ENCODE peak calls at places on chromosome 1, in eight cellular contexts. V is neural crest cell, E is pancreas, M is activated B cell treated with CpG ODN at 0.5 μM for 24 hours, Y is uterus, F is nephron progenitor cell, H is GM20000, S is left ventricle myocardium inferior. G is an unnamed sample.

GRCh38 chr1:184910596-184910995 is 63.7 kb downstream of the NIBAN1 start:
- DNase-seq in V (no peak), E (peak), M (no peak), Y (peak), F (no peak), H (no peak), S (peak), G (no peak)

GRCh38 chr1:43766086-43766784 is 58.9 kb downstream of the ST3GAL3 start:
- DNase-seq in V (peak), E (no peak), M (no peak), Y (no peak), F (peak), H (no peak), S (no peak), G (no peak)

GRCh38 chr1:94823116-94823515 is 3.0 kb downstream of the SLC44A3 start:
- DNase-seq in V (no peak), E (no peak), M (no peak), Y (no peak), F (no peak), H (no peak), S (no peak), G (no peak)

GRCh38 chr1:15213333-15213732 is 33.7 kb upstream of the FHAD1 start:
- DNase-seq in V (no peak), E (no peak), M (no peak), Y (peak), F (no peak), H (no peak), S (no peak), G (no peak)

GRCh38 chr1:217188280-217189235 is 442.3 kb downstream of the GPATCH2 start:
- DNase-seq in V (no peak), E (no peak), M (no peak), Y (no peak), F (no peak), H (no peak), S (no peak), G (no peak)

GRCh38 chr1:62247391-62248168 is 52.9 kb downstream of the L1TD1 start:
- DNase-seq in V (no peak), E (no peak), M (no peak), Y (no peak), F (no peak), H (no peak), S (no peak), G (peak)

GRCh38 chr1:246765521-246765920 is 41.3 kb downstream of the SCCPDH start:
- DNase-seq in V (no peak), E (no peak), M (no peak), Y (no peak), F (no peak), H (no peak), S (no peak), G (no peak)

GRCh38 chr1:178060789-178061556 is 32.9 kb upstream of the RASAL2 start:
- DNase-seq in V (no peak), E (peak), M (no peak), Y (peak), F (no peak), H (no peak), S (no peak), G (no peak)

GRCh38 chr1:63157085-63157484 is 165.3 kb upstream of the FOXD3 start:
- DNase-seq in V (no peak), E (no peak), M (no peak), Y (no peak), F (no peak), H (no peak), S (no peak), G (no peak)

GRCh38 chr1:15261155-15262002 is 14.4 kb downstream of the FHAD1 start:
- DNase-seq in V (no peak), E (no peak), M (no peak), Y (no peak), F (no peak), H (no peak), S (peak), G (no peak)

GRCh38 chr1:6956488-6957159 is 171.4 kb downstream of the CAMTA1 start:
- DNase-seq in V (no peak), E (no peak), M (no peak), Y (no peak), F (no peak), H (no peak), S (no peak), G (no peak)

GRCh38 chr1:204344665-204345064 is 15.1 kb downstream of the PLEKHA6 start:
- DNase-seq in V (no peak), E (no peak), M (no peak), Y (no peak), F (no peak), H (no peak), S (no peak), G (no peak)

GRCh38 chr1:204343850-204344249 is 15.9 kb downstream of the PLEKHA6 start:
- DNase-seq in V (no peak), E (no peak), M (no peak), Y (no peak), F (no peak), H (no peak), S (no peak), G (no peak)

GRCh38 chr1:204348197-204348596 is 11.5 kb downstream of the PLEKHA6 start:
- DNase-seq in V (no peak), E (no peak), M (no peak), Y (no peak), F (no peak), H (no peak), S (no peak), G (no peak)

GRCh38 chr1:204345425-204345824 is 14.3 kb downstream of the PLEKHA6 start:
- DNase-seq in V (no peak), E (no peak), M (no peak), Y (no peak), F (no peak), H (no peak), S (no peak), G (no peak)

GRCh38 chr1:204345941-204346678 is 13.6 kb downstream of the PLEKHA6 start:
- DNase-seq in V (no peak), E (no peak), M (no peak), Y (no peak), F (no peak), H (no peak), S (no peak), G (no peak)
- TF ChIP-seq CTCF in V (no peak), E (no peak), M (no peak), Y (no peak), F (no peak), H (no peak), S (no peak), G (no peak)

GRCh38 chr1:156624814-156625435 is 5.7 kb downstream of the HAPLN2 start:
- DNase-seq in V (no peak), E (no peak), M (peak), Y (no peak), F (peak), H (no peak), S (no peak), G (no peak)

GRCh38 chr1:156627313-156627880 is 8.2 kb downstream of the HAPLN2 start:
- DNase-seq in V (peak), E (peak), M (no peak), Y (no peak), F (peak), H (peak), S (no peak), G (peak)

GRCh38 chr1:156625436-156626078 is 6.3 kb downstream of the HAPLN2 start:
- DNase-seq in V (peak), E (peak), M (peak), Y (peak), F (peak), H (peak), S (peak), G (peak)

GRCh38 chr1:156623946-156624813 is 5.0 kb downstream of the HAPLN2 start:
- DNase-seq in V (peak), E (no peak), M (peak), Y (peak), F (peak), H (peak), S (peak), G (peak)

DNA sequence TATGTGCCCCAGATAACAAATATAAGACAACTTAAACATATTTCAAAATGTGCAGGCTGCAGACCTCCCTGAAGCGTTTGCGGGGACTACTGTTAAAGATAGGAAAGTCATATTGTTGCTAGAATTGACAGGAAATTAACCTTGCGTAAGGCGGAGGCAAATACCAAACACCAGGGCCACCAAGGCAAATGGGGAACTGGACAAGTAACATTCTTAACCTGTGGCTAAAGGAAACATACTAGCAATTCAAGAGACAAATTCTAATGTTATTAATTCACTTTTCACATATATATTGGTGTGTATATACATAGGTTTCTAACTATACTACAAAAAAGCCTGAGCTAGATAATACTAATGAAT is 6.8 kb downstream of the HAPLN2 start:
- DNase-seq in V (no peak), E (no peak), M (no peak), Y (no peak), F (no peak), H (no peak), S (no peak), G (no peak)
- TF ChIP-seq CTCF in V (peak), E (peak), M (no peak), Y (no peak), F (peak), H (no peak), S (no peak), G (peak)

GRCh38 chr1:166701603-166702090 is 137.6 kb upstream of the POGK start:
- DNase-seq in V (no peak), E (no peak), M (no peak), Y (no peak), F (no peak), H (no peak), S (no peak), G (no peak)

GRCh38 chr1:166700696-166701095 is 138.6 kb upstream of the POGK start:
- DNase-seq in V (no peak), E (no peak), M (no peak), Y (no peak), F (no peak), H (no peak), S (no peak), G (no peak)

GRCh38 chr1:166705376-166706289 is 133.6 kb upstream of the POGK start:
- DNase-seq in V (no peak), E (no peak), M (no peak), Y (no peak), F (no peak), H (no peak), S (no peak), G (no peak)

GRCh38 chr1:166703141-166703540 is 136.1 kb upstream of the POGK start:
- DNase-seq in V (no peak), E (no peak), M (no peak), Y (no peak), F (no peak), H (no peak), S (no peak), G (no peak)

DNA sequence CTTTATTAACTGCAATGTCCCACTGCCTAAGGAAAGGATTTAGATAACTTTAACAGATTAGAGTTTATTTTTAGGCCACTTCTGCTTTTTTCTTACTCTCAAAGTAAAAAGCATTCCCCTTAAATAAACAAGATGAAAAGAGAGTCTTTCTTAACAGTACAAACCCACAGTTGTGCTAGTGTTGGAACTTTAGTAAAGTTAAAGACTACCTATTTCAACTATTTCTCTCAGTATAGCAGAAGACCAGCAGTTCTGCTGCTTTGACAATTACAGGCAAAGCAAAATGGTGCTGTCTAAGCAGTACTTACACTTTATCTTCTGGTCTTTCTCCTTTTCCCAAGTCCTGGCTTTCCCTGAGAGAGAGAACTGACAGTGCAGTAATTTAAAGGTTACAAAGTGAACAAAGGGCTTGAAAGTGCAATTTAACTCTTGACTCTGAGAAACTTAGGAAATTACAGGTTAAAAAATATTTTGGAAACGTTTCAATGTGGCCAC is 135.5 kb upstream of the POGK start:
- DNase-seq in V (no peak), E (no peak), M (no peak), Y (no peak), F (no peak), H (no peak), S (no peak), G (no peak)
- TF ChIP-seq CTCF in V (no peak), E (no peak), M (no peak), Y (no peak), F (no peak), H (no peak), S (no peak), G (no peak)

GRCh38 chr1:101238681-101239094 is 1.9 kb downstream of the S1PR1 start:
- DNase-seq in V (peak), E (peak), M (peak), Y (peak), F (peak), H (peak), S (peak), G (peak)

GRCh38 chr1:101236546-101237228 is at the start of gene S1PR1:
- DNase-seq in V (peak), E (no peak), M (peak), Y (peak), F (peak), H (peak), S (peak), G (peak)

GRCh38 chr1:101235696-101236545 is 898 bp upstream of the S1PR1 start:
- DNase-seq in V (peak), E (no peak), M (peak), Y (peak), F (peak), H (peak), S (peak), G (peak)

GRCh38 chr1:101238041-101238515 is 1.3 kb downstream of the S1PR1 start:
- DNase-seq in V (no peak), E (no peak), M (no peak), Y (no peak), F (peak), H (peak), S (no peak), G (no peak)

GRCh38 chr1:101237229-101237837 is 514 bp downstream of the S1PR1 start:
- DNase-seq in V (no peak), E (no peak), M (no peak), Y (peak), F (peak), H (peak), S (no peak), G (no peak)
- TF ChIP-seq CTCF in V (no peak), E (no peak), M (no peak), Y (no peak), F (no peak), H (no peak), S (no peak), G (no peak)

DNA sequence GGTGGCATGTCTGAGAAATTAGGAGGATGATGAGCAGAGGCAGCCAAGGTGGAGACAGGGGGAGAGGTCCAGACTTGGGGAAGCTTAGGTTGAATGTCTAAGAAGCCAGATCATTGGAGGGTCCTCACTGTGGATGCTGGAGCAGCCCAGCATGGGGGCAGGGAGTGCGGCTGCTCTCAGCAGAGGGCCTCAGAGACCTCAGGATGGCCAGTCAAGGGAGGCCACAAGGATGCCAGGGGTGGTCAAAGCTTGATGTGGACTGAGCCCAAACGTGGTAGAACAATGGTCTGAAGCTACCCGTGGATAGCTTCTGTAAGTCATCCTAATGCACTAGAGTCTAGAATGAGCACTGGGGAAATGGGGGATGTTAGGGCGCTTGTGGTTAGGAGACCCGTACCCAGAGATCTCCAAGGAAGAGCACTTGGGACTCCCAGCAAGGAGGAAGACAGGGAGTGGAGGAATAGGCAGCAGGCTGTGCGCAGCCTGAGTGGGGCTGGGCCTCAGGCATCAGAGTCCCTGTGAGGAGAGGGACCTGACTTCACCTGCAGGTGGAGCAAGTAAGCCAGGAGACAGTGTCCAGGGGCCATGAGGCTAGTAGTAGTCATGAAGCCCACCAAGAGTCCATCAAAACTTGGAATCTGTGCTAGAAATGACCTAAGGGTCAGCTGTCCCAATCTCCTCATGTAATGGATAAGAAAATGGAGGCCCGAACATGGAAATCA is 4.3 kb upstream of the S100A9 start:
- DNase-seq in V (peak), E (no peak), M (no peak), Y (no peak), F (peak), H (peak), S (no peak), G (peak)
- TF ChIP-seq CTCF in V (peak), E (no peak), M (no peak), Y (no peak), F (peak), H (peak), S (peak), G (peak)

GRCh38 chr1:2878591-2878990 is 77.1 kb upstream of the TTC34 start:
- DNase-seq in V (no peak), E (no peak), M (no peak), Y (no peak), F (no peak), H (no peak), S (no peak), G (no peak)

GRCh38 chr1:2877391-2877790 is 75.9 kb upstream of the TTC34 start:
- DNase-seq in V (no peak), E (no peak), M (no peak), Y (no peak), F (no peak), H (no peak), S (no peak), G (no peak)

GRCh38 chr1:2876846-2877245 is 75.4 kb upstream of the TTC34 start:
- DNase-seq in V (no peak), E (no peak), M (no peak), Y (no peak), F (no peak), H (no peak), S (no peak), G (no peak)

GRCh38 chr1:2874207-2875165 is 73.0 kb upstream of the TTC34 start:
- DNase-seq in V (no peak), E (no peak), M (no peak), Y (no peak), F (no peak), H (no peak), S (no peak), G (no peak)

DNA sequence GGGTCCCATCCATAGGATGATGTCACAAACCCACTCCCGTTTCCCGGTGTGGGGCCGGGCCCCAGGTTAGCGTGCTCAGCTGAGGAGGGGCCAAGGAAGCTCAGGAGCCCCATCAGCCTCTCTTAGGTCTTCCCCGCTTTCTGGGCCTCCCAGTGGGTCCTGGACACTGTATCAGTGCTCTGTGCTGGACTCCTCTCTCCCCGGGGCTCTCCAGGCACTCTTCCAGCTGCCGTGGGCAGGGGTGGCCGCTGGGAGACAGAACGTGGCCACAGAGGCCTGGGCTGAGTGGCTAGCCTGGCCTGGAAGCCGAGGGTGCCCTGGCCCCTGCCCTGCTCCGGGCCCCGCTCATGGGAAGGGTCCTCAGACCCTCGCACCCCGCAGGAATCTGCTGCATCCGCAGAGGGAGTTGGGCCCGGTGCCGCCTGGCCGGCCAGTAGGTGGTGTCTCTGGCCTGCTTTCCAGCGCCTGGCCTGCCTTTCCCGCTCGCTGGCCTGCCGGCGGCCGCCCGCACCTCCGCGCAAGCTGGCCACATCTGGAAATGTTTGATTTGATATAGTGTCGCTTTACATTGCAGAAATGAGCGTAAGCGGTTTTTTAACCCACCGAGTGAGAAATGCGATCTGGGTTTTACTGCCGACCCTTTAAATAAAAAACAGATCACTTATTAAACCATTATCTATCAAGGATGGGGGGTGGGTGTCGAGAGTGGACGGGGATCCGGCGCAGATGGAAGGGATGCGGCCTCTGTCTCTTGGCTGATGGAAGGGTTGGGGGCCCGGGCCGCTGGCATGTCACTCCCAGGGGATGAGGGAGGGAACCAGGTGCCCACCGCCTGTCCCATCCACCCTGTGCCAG is 74.4 kb upstream of the TTC34 start:
- DNase-seq in V (no peak), E (peak), M (no peak), Y (no peak), F (peak), H (no peak), S (peak), G (peak)
- TF ChIP-seq CTCF in V (no peak), E (no peak), M (no peak), Y (no peak), F (no peak), H (no peak), S (peak), G (no peak)

DNA sequence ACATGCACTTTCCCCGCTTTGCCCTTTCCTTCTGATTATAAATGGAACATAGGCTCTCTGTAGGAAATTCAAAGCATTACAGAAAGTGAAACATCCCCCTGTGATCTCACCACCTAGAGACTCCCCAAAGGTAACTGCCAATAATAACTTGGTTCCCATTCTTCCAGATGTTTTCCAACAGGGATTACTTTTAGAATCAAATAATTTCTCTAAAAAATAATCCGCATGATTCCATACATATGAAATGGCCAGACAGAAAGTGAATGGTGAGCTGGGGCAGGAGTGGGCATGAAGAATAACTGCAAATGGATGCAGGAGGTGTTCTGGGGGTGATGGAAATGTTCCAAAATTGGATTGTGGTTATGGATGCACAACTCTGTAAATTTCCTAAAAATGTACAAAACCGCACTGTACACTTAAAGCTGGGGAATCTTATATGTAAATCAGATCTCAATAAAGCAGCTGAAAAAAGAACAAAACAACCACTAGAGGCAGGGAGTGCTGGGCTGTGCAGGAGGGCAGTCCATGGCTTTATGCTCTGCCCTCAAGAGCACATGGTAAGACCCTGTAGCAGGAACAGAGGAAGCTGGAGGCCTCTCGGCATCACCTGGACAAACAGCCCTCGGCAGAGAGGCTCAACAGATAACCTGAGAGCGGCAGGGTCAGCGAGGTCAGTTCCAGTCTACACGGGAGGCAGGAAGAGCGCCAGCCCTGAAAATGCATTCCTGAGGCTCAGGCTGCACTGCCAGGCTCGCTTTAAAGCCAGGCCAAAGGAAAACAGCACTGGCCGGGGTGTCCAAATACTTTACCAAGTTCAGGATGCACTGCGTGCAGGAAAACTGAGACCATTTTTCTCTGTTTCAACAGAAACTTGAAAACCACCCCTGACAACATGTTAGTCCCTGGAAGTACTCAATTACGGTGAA is 39.7 kb downstream of the CAPZB start:
- DNase-seq in V (no peak), E (no peak), M (no peak), Y (no peak), F (peak), H (no peak), S (peak), G (no peak)
- TF ChIP-seq CTCF in V (peak), E (no peak), M (no peak), Y (peak), F (peak), H (no peak), S (peak), G (no peak)

G was measured in glutamatergic neuron.